ENCODE peak calls at places on chromosome 2, in nine cellular contexts. O, M, J, Q, S, F, R, B and N are unnamed samples.

GRCh38 chr2:239463541-239464165 is 62.8 kb upstream of the HDAC4 start:
- DNase-seq in B (no peak), Q (peak; percentile 5), O (no peak), R (peak; percentile 17), M (no peak), F (no peak), J (no peak), S (no peak), N (no peak)

GRCh38 chr2:166419616-166419934 is 43.8 kb upstream of the SCN9A start:
- DNase-seq in O (no peak), S (no peak), J (no peak), F (peak; percentile 64), R (peak; percentile 63), B (peak; percentile 58), Q (peak; percentile 25), M (peak; percentile 62), N (peak; percentile 35)

GRCh38 chr2:230219419-230220331 is at the start of gene SP110:
- DNase-seq in S (peak; percentile 64), O (peak; percentile 91), R (peak; percentile 88), M (peak; percentile 93), B (peak; percentile 37), J (peak; percentile 62), Q (no peak), F (peak; percentile 49), N (peak; percentile 83)

GRCh38 chr2:147600223-147600622 is 244.6 kb upstream of the ACVR2A start:
- DNase-seq in O (no peak), Q (no peak), M (no peak), B (no peak), J (no peak), S (no peak), F (no peak), R (no peak), N (no peak)

GRCh38 chr2:171320208-171320621 is 113.6 kb downstream of the METTL8 start:
- DNase-seq in Q (no peak), M (no peak), R (no peak), B (no peak), J (no peak), F (no peak), O (no peak), S (no peak), N (no peak)

GRCh38 chr2:119483896-119484718 is 40.2 kb downstream of the SCTR start:
- DNase-seq in J (no peak), M (no peak), O (no peak), F (no peak), Q (no peak), S (no peak), R (no peak), B (no peak), N (no peak)

GRCh38 chr2:21256006-21256405 is 132.2 kb downstream of the TDRD15 start:
- DNase-seq in R (no peak), M (no peak), S (no peak), Q (no peak), O (no peak), B (no peak), F (no peak), J (no peak), N (peak; percentile 38)

GRCh38 chr2:124805060-124805459 is 780.0 kb downstream of the CNTNAP5 start:
- DNase-seq in F (no peak), B (no peak), S (no peak), O (no peak), M (no peak), R (no peak), Q (no peak), J (no peak), N (no peak)

GRCh38 chr2:109692013-109692738 is 78.0 kb downstream of the SOWAHC start:
- DNase-seq in B (no peak), J (no peak), R (no peak), S (no peak), O (no peak), F (no peak), M (no peak), Q (no peak), N (no peak)

GRCh38 chr2:232320038-232320790 is 58.3 kb upstream of the ALPP start:
- DNase-seq in F (no peak), M (no peak), O (no peak), S (no peak), J (no peak), R (no peak), B (no peak), Q (no peak), N (no peak)